ENCODE peak calls at places on chromosomes 12 and 14, in four cellular contexts. T is activated CD4-positive, alpha-beta T cell treated with anti-CD3 and anti-CD28 coated beads, Interleukin-2, amount 50 U/mL, for 24 hours; Z is stimulated activated CD4-positive, alpha-beta T cell treated with anti-CD3 and anti-CD28 coated beads, Interleukin-12 subunit alpha, Interleukin-12 subunit beta, amount 100 ng/mL, for 48 hours; I is LoVo. B is an unnamed sample.
A peak's percentile ranks its signal among the peaks of the same experiment; 100 is the strongest.

GRCh38 chr12:27554003-27554402 is 30.0 kb downstream of the PPFIBP1 start:
- DNase-seq in T (no peak), Z (no peak), I (no peak), B (no peak)

GRCh38 chr12:104605685-104606084 is 148.9 kb downstream of the CHST11 start:
- DNase-seq in T (no peak), Z (no peak), I (no peak), B (no peak)

GRCh38 chr14:55731881-55732498 is 152.0 kb downstream of the KTN1 start:
- DNase-seq in T (peak; percentile 4), Z (peak; percentile 13), I (no peak), B (no peak)

GRCh38 chr14:48963231-48963630 is 622.9 kb downstream of the RPS29 start:
- DNase-seq in T (no peak), Z (no peak), I (no peak), B (no peak)

GRCh38 chr14:56592746-56593544 is 13.3 kb downstream of the TMEM260 start:
- DNase-seq in T (no peak), Z (no peak), I (no peak), B (no peak)

GRCh38 chr12:127162902-127163301 is 1104.1 kb upstream of the TMEM132C start:
- DNase-seq in T (no peak), Z (peak; percentile 16), I (no peak), B (no peak)

GRCh38 chr14:37587438-37587837 is 7.6 kb downstream of the FOXA1 start:
- DNase-seq in T (no peak), Z (no peak), I (no peak), B (no peak)

GRCh38 chr14:88706425-88706824 is 86.3 kb downstream of the EML5 start:
- DNase-seq in T (no peak), Z (no peak), I (no peak), B (no peak)

GRCh38 chr14:24959791-24960331 is 90.1 kb downstream of the STXBP6 start:
- DNase-seq in T (no peak), Z (no peak), I (no peak), B (no peak)

GRCh38 chr12:44127966-44128365 is 292.1 kb downstream of the TMEM117 start:
- DNase-seq in T (no peak), Z (no peak), I (no peak), B (no peak)

GRCh38 chr12:115223322-115223721 is 539.3 kb upstream of the TBX3 start:
- DNase-seq in T (no peak), Z (no peak), I (peak; percentile 29), B (no peak)

GRCh38 chr14:53152909-53153701 is at the start of gene DDHD1:
- DNase-seq in T (peak; percentile 68), Z (peak; percentile 78), I (peak; percentile 84), B (peak; percentile 32)

GRCh38 chr12:7994731-7995205 is 37.7 kb upstream of the FOXJ2 start:
- DNase-seq in T (no peak), Z (no peak), I (peak; percentile 28), B (no peak)

GRCh38 chr12:15278816-15279658 is 43.3 kb upstream of the PTPRO start:
- DNase-seq in T (no peak), Z (no peak), I (no peak), B (no peak)

GRCh38 chr12:124917841-124918621 is 3.6 kb upstream of the UBC start:
- DNase-seq in T (no peak), Z (no peak), I (peak; percentile 54), B (no peak)

GRCh38 chr14:64112859-64113258 is 181.3 kb downstream of the ESR2 start:
- DNase-seq in T (no peak), Z (no peak), I (no peak), B (no peak)

GRCh38 chr12:53989227-53990113 is 4.5 kb downstream of the HOXC10 start:
- DNase-seq in T (no peak), Z (no peak), I (peak; percentile 74), B (no peak)

GRCh38 chr14:100078997-100079561 is 13.9 kb downstream of the EVL start:
- DNase-seq in T (no peak), Z (no peak), I (no peak), B (no peak)

GRCh38 chr12:67437011-67437410 is 167.9 kb downstream of the CAND1 start:
- DNase-seq in T (no peak), Z (no peak), I (no peak), B (no peak)

GRCh38 chr12:131147894-131148293 is 194.2 kb downstream of the ADGRD1 start:
- DNase-seq in T (no peak), Z (no peak), I (no peak), B (no peak)

GRCh38 chr12:89384050-89384749 is 31.9 kb upstream of the DUSP6 start:
- DNase-seq in T (no peak), Z (no peak), I (no peak), B (no peak)

GRCh38 chr14:92684801-92685560 is 63.4 kb downstream of the LGMN start:
- DNase-seq in T (no peak), Z (no peak), I (no peak), B (no peak)

GRCh38 chr14:28294834-28295440 is 471.6 kb upstream of the FOXG1 start:
- DNase-seq in T (no peak), Z (no peak), I (no peak), B (no peak)

B was measured in omental fat pad.